ENCODE peak calls at places on chromosomes 1 and 21, in four cellular contexts. W, T, C and R are unnamed samples.

GRCh38 chr1:20480261-20481157 is 5.5 kb downstream of the CAMK2N1 start:
- DNase-seq in W (no peak), T (no peak), C (no peak), R (no peak)

GRCh38 chr1:114253900-114254299 is 100.2 kb upstream of the SYT6 start:
- DNase-seq in W (no peak), T (no peak), C (no peak), R (no peak)

GRCh38 chr1:41330588-41331545 is 30.4 kb upstream of the FOXO6 start:
- DNase-seq in W (no peak), T (no peak), C (no peak), R (no peak)

GRCh38 chr1:230818411-230818810 is 49.9 kb downstream of the C1orf198 start:
- DNase-seq in W (no peak), T (no peak), C (no peak), R (no peak)

GRCh38 chr1:156444407-156445001 is 56.1 kb downstream of the MEF2D start:
- DNase-seq in W (peak; percentile 60), T (peak; percentile 16), C (no peak), R (peak; percentile 48)

GRCh38 chr1:183080406-183080805 is 57.2 kb downstream of the LAMC1 start:
- DNase-seq in W (peak; percentile 15), T (peak; percentile 78), C (no peak), R (no peak)

GRCh38 chr1:231541842-231542241 is 13.4 kb downstream of the TSNAX start:
- DNase-seq in W (no peak), T (no peak), C (no peak), R (no peak)

GRCh38 chr1:76939107-76939816 is 72.0 kb downstream of the ST6GALNAC5 start:
- DNase-seq in W (no peak), T (peak; percentile 82), C (no peak), R (peak; percentile 66)

GRCh38 chr1:209673631-209674417 is 1.4 kb upstream of the G0S2 start:
- DNase-seq in W (no peak), T (no peak), C (no peak), R (no peak)

GRCh38 chr1:17520041-17520440 is 19.5 kb upstream of the ARHGEF10L start:
- DNase-seq in W (no peak), T (no peak), C (no peak), R (no peak)

GRCh38 chr1:12166834-12167492 is at the start of gene TNFRSF1B:
- DNase-seq in W (peak; percentile 91), T (peak; percentile 17), C (peak; percentile 83), R (peak; percentile 85)

GRCh38 chr1:117173711-117174110 is 37.0 kb downstream of the VTCN1 start:
- DNase-seq in W (peak; percentile 44), T (no peak), C (no peak), R (no peak)

GRCh38 chr21:36587388-36587787 is 107.5 kb upstream of the CLDN14 start:
- DNase-seq in W (no peak), T (no peak), C (no peak), R (no peak)

GRCh38 chr1:226711976-226712778 is 26.9 kb downstream of the ITPKB start:
- DNase-seq in W (no peak), T (no peak), C (no peak), R (peak; percentile 94)
- H3K4me1 ChIP-seq in W (peaks cover 5% of the 10 kb centered on the region), T (peaks cover 13% of the 10 kb centered on the region), C (peaks cover 5% of the 10 kb centered on the region), R (peaks cover 40% of the 10 kb centered on the region)

GRCh38 chr1:201348211-201348566 is 29.3 kb downstream of the TNNT2 start:
- DNase-seq in W (peak; percentile 76), T (peak; percentile 35), C (no peak), R (peak; percentile 54)

GRCh38 chr1:201346337-201346939 is 31.0 kb downstream of the TNNT2 start:
- DNase-seq in W (peak; percentile 61), T (peak; percentile 49), C (no peak), R (peak; percentile 27)

GRCh38 chr1:201349091-201349490 is 28.4 kb downstream of the TNNT2 start:
- DNase-seq in W (no peak), T (no peak), C (no peak), R (no peak)

GRCh38 chr1:201346987-201347386 is 30.5 kb downstream of the TNNT2 start:
- DNase-seq in W (no peak), T (no peak), C (no peak), R (no peak)

DNA sequence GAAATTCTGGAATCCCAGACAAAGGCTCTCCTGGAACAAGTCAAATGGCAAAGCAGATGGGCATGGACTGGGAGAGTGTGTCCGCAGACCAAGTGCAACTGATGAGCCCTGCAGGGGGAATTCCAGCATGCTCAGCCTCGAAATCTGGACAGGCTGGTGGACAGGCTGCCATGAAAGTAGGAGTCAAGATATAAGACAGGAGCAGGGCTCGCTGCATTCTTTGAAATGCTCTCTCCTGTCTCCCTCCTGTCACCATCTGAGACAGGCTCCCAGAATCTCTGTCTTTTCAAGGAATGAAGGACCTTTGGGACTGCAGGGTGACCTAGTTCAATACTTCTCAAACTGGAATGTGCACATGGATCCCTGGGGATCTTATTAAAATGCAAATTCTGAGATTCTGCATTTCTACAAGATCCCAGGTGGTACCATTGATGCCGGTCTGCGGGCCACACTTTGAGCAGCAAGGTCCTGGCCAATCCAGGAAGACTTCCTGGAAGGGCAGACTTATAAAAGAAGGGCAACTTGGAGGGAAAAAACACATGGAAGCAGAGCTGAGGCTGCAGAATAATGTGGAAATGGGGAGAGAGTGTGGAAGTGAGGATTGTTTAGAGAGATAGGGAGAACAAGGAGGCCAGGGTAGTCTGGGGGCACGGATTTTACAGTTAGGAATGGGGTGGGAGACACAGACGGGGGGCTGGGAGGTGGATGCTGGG is 29.8 kb downstream of the TNNT2 start:
- DNase-seq in W (no peak), T (no peak), C (no peak), R (no peak)
- H3K4me3 ChIP-seq in W (no peak overlapping the region), T (no peak overlapping the region), C (no peak overlapping the region), R (no peak overlapping the region)

DNA sequence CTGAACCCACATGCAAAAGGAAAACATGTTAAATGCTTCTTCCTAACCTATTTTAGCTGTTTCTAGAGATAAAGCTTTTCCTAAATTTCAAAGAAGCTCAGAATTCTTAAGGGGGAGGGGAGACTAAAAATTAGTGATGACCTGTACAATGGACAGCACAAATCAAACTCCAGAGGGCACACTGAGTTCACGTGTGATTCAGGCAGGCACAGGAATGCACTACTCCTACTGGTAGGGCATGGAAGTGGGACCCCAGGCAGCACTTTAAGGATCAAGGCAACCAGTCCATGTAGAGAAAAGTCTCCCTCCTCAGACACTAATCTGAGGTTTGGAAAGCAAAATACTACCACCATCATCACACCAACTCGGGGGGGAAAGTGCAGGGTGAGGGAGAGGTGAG is 31.3 kb upstream of the CLCA4 start:
- DNase-seq in W (peak; percentile 21), T (no peak), C (no peak), R (peak; percentile 25)
- TF ChIP-seq CTCF in W (peak; percentile 29), T (no peak), C (no peak), R (peak; percentile 42)

DNA sequence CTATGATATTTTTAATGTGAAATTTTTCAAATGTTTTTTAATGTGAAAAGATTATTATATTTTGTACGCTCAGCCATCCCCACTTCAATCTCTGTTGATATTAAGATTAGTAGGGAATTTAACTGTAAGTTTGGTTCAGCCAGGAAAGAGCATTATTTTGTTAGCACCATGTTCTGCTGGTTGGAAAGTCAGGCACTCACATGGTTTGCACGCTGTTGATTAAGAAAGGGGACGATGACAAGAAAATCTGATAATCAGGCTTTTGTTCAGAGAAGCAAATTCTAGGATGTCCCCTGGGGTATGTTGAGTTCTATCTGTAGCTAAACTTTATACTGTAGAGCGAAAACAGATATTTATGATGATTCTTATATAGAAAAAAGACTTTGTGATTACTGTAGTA is 115.1 kb downstream of the OSBPL9 start:
- DNase-seq in W (no peak), T (no peak), C (no peak), R (no peak)
- H3K4me1 ChIP-seq in W (peaks cover 62% of the 10 kb centered on the region), T (peaks cover 2% of the 10 kb centered on the region), C (peaks cover 14% of the 10 kb centered on the region), R (peaks cover 41% of the 10 kb centered on the region)